ENCODE peak calls at places on chromosome 14, in seven cellular contexts. R is activated T-helper 1 cell treated with anti-CD3 and anti-CD28 coated beads, Interleukin-12 subunit alpha, Interleukin-12 subunit beta, Interleukin-2, Interleukin-4 antibody, amounts not matched to agents 30 ng/mL and 10 ng/mL and 1 ng/mL, durations not matched to agents 14 hours and 24 hours and 36 hours; W is activated CD4-positive, alpha-beta T cell treated with anti-CD3 and anti-CD28 coated beads, Interleukin-2, amount 10 ng/mL, durations not matched to agents 24 days and 14 days; I is aorta; F is OCI-LY7; K is H7; G is effector CD4-positive, alpha-beta T cell. Q is an unnamed sample.

GRCh38 chr14:96574633-96575191 is 72.5 kb downstream of the PAPOLA start:
- DNase-seq in K (no peak), W (no peak), I (no peak), G (no peak), F (no peak), R (no peak), Q (no peak)

GRCh38 chr14:92928258-92928629 is 5.3 kb downstream of the CHGA start:
- DNase-seq in K (no peak), I (no peak), G (no peak), W (no peak), R (no peak), F (no peak), Q (no peak)

GRCh38 chr14:72942934-72943333 is 16.7 kb downstream of the DCAF4 start:
- DNase-seq in F (no peak), K (peak), R (no peak), I (peak), W (no peak), G (no peak), Q (no peak)

GRCh38 chr14:24196071-24197061 is 1.1 kb upstream of the TM9SF1 start:
- DNase-seq in R (no peak), W (peak), I (no peak), K (peak), G (no peak), F (peak), Q (no peak)

GRCh38 chr14:85273952-85274351 is 256.0 kb upstream of the FLRT2 start:
- DNase-seq in I (no peak), K (no peak), G (no peak), F (no peak), W (no peak), R (no peak), Q (no peak)

GRCh38 chr14:75979641-75980422 is 2.0 kb downstream of the TGFB3 start:
- DNase-seq in R (no peak), W (no peak), G (no peak), I (peak), F (no peak), K (peak), Q (no peak)

GRCh38 chr14:80507292-80507869 is 296.1 kb upstream of the DIO2 start:
- DNase-seq in R (no peak), W (no peak), I (no peak), K (no peak), F (no peak), G (no peak), Q (no peak)

GRCh38 chr14:30796707-30797106 is 77.7 kb upstream of the COCH start:
- DNase-seq in W (no peak), F (no peak), R (no peak), I (no peak), G (no peak), K (no peak), Q (no peak)

GRCh38 chr14:103372552-103373304 is 12.5 kb upstream of the MARK3 start:
- DNase-seq in I (peak), G (no peak), W (no peak), F (no peak), K (peak), R (no peak), Q (no peak)

GRCh38 chr14:54767139-54767431 is 135.5 kb downstream of the GCH1 start:
- DNase-seq in I (no peak), R (no peak), W (no peak), G (no peak), K (peak), F (no peak), Q (no peak)

GRCh38 chr14:22432348-22432976 is 156.6 kb downstream of the DAD1 start:
- DNase-seq in K (no peak), W (no peak), I (no peak), R (no peak), F (peak), G (no peak), Q (no peak)

GRCh38 chr14:64762044-64763034 is 58.1 kb downstream of the PLEKHG3 start:
- DNase-seq in G (peak), K (no peak), I (peak), R (no peak), F (no peak), W (peak), Q (peak)

GRCh38 chr14:104794641-104795467 is 694 bp downstream of the AKT1 start:
- DNase-seq in R (peak), I (no peak), F (peak), W (peak), K (peak), G (no peak), Q (no peak)

GRCh38 chr14:20626274-20626673 is 15.2 kb downstream of the OR6S1 start:
- DNase-seq in I (no peak), R (no peak), F (no peak), W (no peak), G (no peak), K (no peak), Q (no peak)

Q was measured in T-helper 9 cell.